ENCODE peak calls at places on chromosomes 4 and X, in four cellular contexts. M is neural crest cell, E is lower lobe of right lung, L is HL-60. J is an unnamed sample.

GRCh38 chrX:54045563-54046228 is 1.4 kb upstream of the PHF8 start:
- DNase-seq in M (no peak), E (no peak), L (no peak), J (no peak)

GRCh38 chr4:123477804-123478209 is 81.2 kb downstream of the SPRY1 start:
- DNase-seq in L (no peak), M (no peak), E (no peak), J (no peak)

GRCh38 chr4:94834496-94834895 is 76.7 kb downstream of the BMPR1B start:
- DNase-seq in M (no peak), L (no peak), E (no peak), J (no peak)

GRCh38 chr4:183401473-183401872 is 43.0 kb upstream of the CDKN2AIP start:
- DNase-seq in E (no peak), L (no peak), M (no peak), J (no peak)

GRCh38 chrX:51834076-51834475 is 59.3 kb upstream of the MAGED1 start:
- DNase-seq in E (no peak), L (no peak), M (no peak), J (no peak)

GRCh38 chr4:46386570-46386969 is 3.4 kb downstream of the GABRA2 start:
- DNase-seq in L (no peak), M (no peak), E (no peak), J (peak)

GRCh38 chrX:119734897-119735339 is 23.5 kb upstream of the SOWAHD start:
- DNase-seq in L (no peak), E (peak), M (no peak), J (no peak)

GRCh38 chr4:184355111-184355604 is 119.2 kb downstream of the IRF2 start:
- DNase-seq in E (no peak), M (no peak), L (peak), J (peak)

GRCh38 chr4:41072021-41072777 is 142.1 kb downstream of the APBB2 start:
- DNase-seq in M (no peak), L (no peak), E (no peak), J (no peak)

GRCh38 chrX:55839480-55839879 is 121.9 kb downstream of the RRAGB start:
- DNase-seq in L (no peak), M (no peak), E (no peak), J (no peak)

GRCh38 chrX:49206543-49206942 is 6.5 kb upstream of the SYP start:
- DNase-seq in L (no peak), M (no peak), E (no peak), J (no peak)

GRCh38 chr4:142777045-142777743 is 68.9 kb downstream of the INPP4B start:
- DNase-seq in E (no peak), M (no peak), L (no peak), J (no peak)

GRCh38 chr4:155179216-155179615 is 29.2 kb upstream of the NPY2R start:
- DNase-seq in M (no peak), L (no peak), E (no peak), J (peak)

GRCh38 chr4:23788460-23788859 is 101.4 kb downstream of the PPARGC1A start:
- DNase-seq in L (no peak), E (no peak), M (no peak), J (no peak)

GRCh38 chrX:1686642-1687041 is 71.8 kb downstream of the ASMT start:
- DNase-seq in E (no peak), M (no peak), L (no peak), J (no peak)

GRCh38 chrX:154370300-154370881 is 4.0 kb downstream of the FLNA start:
- DNase-seq in E (no peak), M (no peak), L (peak), J (no peak)

GRCh38 chrX:78658851-78659744 is at the start of gene RTL3:
- DNase-seq in E (no peak), M (no peak), L (no peak), J (no peak)

GRCh38 chr4:91936301-91936700 is 367.5 kb upstream of the GRID2 start:
- DNase-seq in E (no peak), L (no peak), M (no peak), J (no peak)

GRCh38 chr4:38757945-38758344 is 24.8 kb downstream of the TLR10 start:
- DNase-seq in M (no peak), E (no peak), L (no peak), J (no peak)

GRCh38 chrX:15750611-15751159 is 12.6 kb downstream of the CA5B start:
- DNase-seq in M (no peak), E (no peak), L (no peak), J (no peak)

GRCh38 chr4:53592128-53592527 is 842 bp upstream of the LNX1 start:
- DNase-seq in M (no peak), E (no peak), L (no peak), J (peak)

GRCh38 chrX:102765794-102766193 is 45.3 kb downstream of the GPRASP3 start:
- DNase-seq in E (no peak), M (no peak), L (no peak), J (no peak)

GRCh38 chrX:39982927-39983326 is 114.8 kb downstream of the BCOR start:
- DNase-seq in E (peak), M (no peak), L (no peak), J (no peak)

GRCh38 chrX:142977128-142977914 is 48.4 kb upstream of the SPANXN4 start:
- DNase-seq in M (no peak), E (no peak), L (no peak), J (no peak)

GRCh38 chrX:138763761-138764160 is 52.2 kb upstream of the FGF13 start:
- DNase-seq in E (no peak), M (no peak), L (no peak), J (no peak)
- TF ChIP-seq CTCF in E (no peak), M (no peak), L (no peak), J (no peak)

DNA sequence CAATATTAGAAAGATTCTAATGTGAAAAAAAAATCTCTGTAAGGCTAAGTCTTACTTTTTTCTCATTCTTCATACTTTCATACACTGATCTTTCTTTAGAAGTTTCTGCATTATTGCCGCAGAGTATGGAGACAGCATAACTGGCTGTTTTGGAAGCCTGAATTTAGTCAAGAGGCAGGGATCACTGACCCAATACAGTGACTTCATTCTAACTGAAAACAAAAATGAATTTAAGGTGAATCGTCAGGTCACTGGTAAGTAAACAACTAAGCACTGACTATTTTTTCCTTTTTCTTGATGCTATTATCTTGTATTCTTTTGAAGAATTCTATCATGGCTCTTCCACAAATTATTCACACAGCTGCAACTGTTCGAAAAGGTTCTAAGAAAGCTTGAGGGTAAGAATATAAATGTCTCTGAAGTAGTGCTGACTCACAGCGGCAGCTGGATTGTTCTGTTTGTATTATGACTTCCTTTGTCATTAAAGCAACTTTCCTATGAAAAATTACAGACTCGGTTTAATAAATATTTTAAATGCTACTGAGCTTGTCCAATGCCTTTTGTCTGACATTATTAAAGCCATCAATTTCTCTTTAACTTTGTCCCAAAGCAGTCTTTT is 609.3 kb downstream of the FSTL5 start:
- DNase-seq in M (no peak), E (no peak), L (no peak), J (no peak)
- TF ChIP-seq CTCF in M (no peak), E (no peak), L (no peak), J (no peak)

GRCh38 chrX:18898517-18898916 is 85.4 kb downstream of the PHKA2 start:
- DNase-seq in M (no peak), L (no peak), E (no peak), J (no peak)

GRCh38 chrX:18897611-18898010 is 86.3 kb downstream of the PHKA2 start:
- DNase-seq in M (no peak), E (no peak), L (no peak), J (no peak)

GRCh38 chrX:18898091-18898490 is 85.8 kb downstream of the PHKA2 start:
- DNase-seq in M (no peak), E (no peak), L (no peak), J (no peak)

GRCh38 chrX:18900401-18900976 is 83.4 kb downstream of the PHKA2 start:
- DNase-seq in L (no peak), M (no peak), E (no peak), J (no peak)

GRCh38 chrX:18899796-18900380 is 84.0 kb downstream of the PHKA2 start:
- DNase-seq in E (no peak), M (no peak), L (no peak), J (no peak)
- TF ChIP-seq CTCF in E (peak), M (peak), L (no peak), J (no peak)

DNA sequence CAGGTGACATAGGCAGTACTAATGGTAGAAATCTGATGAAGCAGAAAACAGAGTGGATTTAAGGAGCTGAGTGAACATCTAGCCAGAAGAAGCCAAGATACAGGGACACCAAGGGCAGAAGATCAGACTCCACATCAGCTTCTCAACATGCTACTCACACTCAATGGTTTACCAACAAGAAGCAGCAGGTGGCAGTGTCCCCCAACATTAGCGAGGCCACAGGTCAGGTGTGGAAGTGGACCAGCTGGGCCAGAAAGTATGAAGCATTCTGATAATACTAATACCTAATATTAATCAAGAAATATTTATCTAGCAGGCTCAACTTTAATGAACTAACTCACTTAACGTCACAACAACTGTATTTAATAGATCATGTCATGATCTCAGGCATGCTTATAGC is 73.4 kb upstream of the TTC29 start:
- DNase-seq in L (peak), M (peak), E (peak), J (peak)
- TF ChIP-seq CTCF in L (peak), M (peak), E (peak), J (peak)

DNA sequence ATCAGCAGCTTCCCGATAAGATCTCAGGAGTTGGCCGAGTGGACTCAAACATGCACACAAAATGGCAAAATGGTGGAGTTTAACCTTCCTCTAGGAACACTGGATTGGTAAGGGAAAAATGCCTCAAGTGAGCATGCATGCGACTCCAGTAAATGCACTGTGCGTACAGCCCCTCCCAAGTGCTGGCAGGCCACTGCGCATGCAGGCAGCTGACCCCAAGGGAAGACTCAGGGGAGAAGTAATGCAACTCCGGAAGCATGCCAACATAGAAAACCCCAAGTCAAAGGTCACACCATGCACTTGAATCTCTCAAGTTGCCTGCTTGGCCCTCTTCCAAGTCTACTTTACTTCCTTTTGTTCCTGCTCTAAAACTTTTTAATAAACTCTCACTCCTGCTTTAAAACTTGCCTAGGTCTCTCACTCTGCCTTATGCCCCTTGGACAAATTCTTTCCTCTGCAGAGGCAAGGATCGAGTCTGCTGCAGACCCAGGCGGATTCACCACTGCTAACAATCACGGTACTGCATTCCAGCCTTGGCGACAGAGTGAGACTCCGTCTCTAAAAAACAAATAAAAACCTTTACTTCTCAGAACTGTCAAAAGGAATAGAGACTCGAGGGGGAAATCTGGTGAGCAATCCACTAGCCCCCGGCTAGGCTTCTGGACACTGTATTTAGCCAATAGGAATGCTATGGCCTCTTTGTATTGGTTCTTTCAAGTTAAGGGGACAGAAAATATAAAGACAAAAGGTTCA is 33.5 kb downstream of the NYX start:
- DNase-seq in M (no peak), E (peak), L (no peak), J (no peak)
- TF ChIP-seq CTCF in M (no peak), E (no peak), L (no peak), J (no peak)

GRCh38 chr4:8179074-8179473 is 20.0 kb upstream of the SH3TC1 start:
- DNase-seq in E (no peak), M (no peak), L (no peak), J (no peak)
- TF ChIP-seq CTCF in E (no peak), M (no peak), L (no peak), J (no peak)

GRCh38 chrX:110145305-110145704 is 142.4 kb downstream of the TMEM164 start:
- DNase-seq in L (no peak), E (no peak), M (no peak), J (no peak)

GRCh38 chrX:110146521-110146920 is 143.6 kb downstream of the TMEM164 start:
- DNase-seq in E (no peak), M (peak), L (no peak), J (peak)

GRCh38 chrX:110143454-110144210 is 140.7 kb downstream of the TMEM164 start:
- DNase-seq in L (no peak), M (no peak), E (no peak), J (peak)

GRCh38 chrX:110142096-110142495 is 139.2 kb downstream of the TMEM164 start:
- DNase-seq in M (no peak), E (no peak), L (no peak), J (peak)

GRCh38 chrX:110145854-110146253 is 142.9 kb downstream of the TMEM164 start:
- DNase-seq in L (no peak), E (no peak), M (peak), J (no peak)
- TF ChIP-seq CTCF in L (peak), E (peak), M (peak), J (peak)

DNA sequence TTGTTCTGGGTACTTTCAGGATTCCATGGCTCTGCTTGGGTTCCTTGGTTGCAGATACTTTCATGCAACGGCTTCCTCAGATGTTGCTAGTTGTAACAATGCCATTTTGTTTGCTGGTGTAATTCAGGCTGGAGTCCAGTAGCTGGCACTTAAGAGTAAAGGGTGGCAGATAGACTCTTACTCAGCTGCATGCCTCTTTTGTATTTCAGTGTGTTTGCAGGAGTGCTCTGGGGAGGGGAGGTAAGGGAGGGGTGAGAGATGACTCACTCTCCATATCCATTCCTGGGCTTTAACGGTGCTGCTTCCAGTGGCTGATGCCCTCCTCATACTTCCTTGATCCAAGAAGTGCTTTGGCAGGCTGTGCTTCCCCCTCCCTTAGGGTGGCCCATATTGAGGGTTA is 155.2 kb downstream of the ZNF330 start:
- DNase-seq in E (no peak), L (no peak), M (no peak), J (peak)
- TF ChIP-seq CTCF in E (no peak), L (no peak), M (no peak), J (peak)

GRCh38 chrX:149004936-149005335 is 500.2 kb downstream of the IDS start:
- DNase-seq in E (no peak), M (no peak), L (no peak), J (no peak)
- TF ChIP-seq CTCF in E (no peak), M (no peak), L (no peak), J (no peak)